ENCODE peak calls at places on chromosome 1, in four cellular contexts. Q is GM13977, Z is activated B cell treated with CpG ODN at 0.5 μM for 24 hours, X is DND-41. N is an unnamed sample.

GRCh38 chr1:36576118-36576517 is 93.4 kb upstream of the CSF3R start:
- DNase-seq in X (peak), Q (peak), Z (peak), N (peak)

GRCh38 chr1:240765732-240766363 is 153.9 kb upstream of the GREM2 start:
- DNase-seq in Q (no peak), Z (no peak), X (no peak), N (no peak)

GRCh38 chr1:31712625-31713024 is 8.8 kb upstream of the COL16A1 start:
- DNase-seq in Q (no peak), X (no peak), Z (no peak), N (no peak)

GRCh38 chr1:29413661-29414060 is 177.3 kb downstream of the PTPRU start:
- DNase-seq in X (no peak), Q (no peak), Z (no peak), N (no peak)

GRCh38 chr1:156065871-156066270 is 4.9 kb downstream of the RAB25 start:
- DNase-seq in X (no peak), Q (no peak), Z (no peak), N (no peak)

GRCh38 chr1:217953922-217954321 is 322.8 kb downstream of the SPATA17 start:
- DNase-seq in X (no peak), Z (no peak), Q (no peak), N (no peak)

GRCh38 chr1:25131794-25132193 is 100.5 kb downstream of the SYF2 start:
- DNase-seq in X (no peak), Q (no peak), Z (no peak), N (no peak)

GRCh38 chr1:96722161-96722908 is 751 bp downstream of the PTBP2 start:
- DNase-seq in Z (no peak), X (peak), Q (peak), N (no peak)

GRCh38 chr1:59593798-59594790 is 220.7 kb upstream of the HOOK1 start:
- DNase-seq in X (no peak), Q (no peak), Z (no peak), N (no peak)

GRCh38 chr1:118113261-118113660 is 71.8 kb downstream of the SPAG17 start:
- DNase-seq in Q (no peak), Z (no peak), X (no peak), N (no peak)

GRCh38 chr1:170537798-170538503 is 6.0 kb downstream of the GORAB start:
- DNase-seq in Q (no peak), Z (no peak), X (no peak), N (no peak)

GRCh38 chr1:64572222-64572900 is 102.4 kb downstream of the CACHD1 start:
- DNase-seq in X (no peak), Z (no peak), Q (no peak), N (no peak)

GRCh38 chr1:17441265-17441992 is 2.0 kb upstream of the RCC2 start:
- DNase-seq in Q (peak), Z (no peak), X (peak), N (no peak)

GRCh38 chr1:193322218-193322617 is 135.8 kb upstream of the B3GALT2 start:
- DNase-seq in Q (no peak), Z (no peak), X (no peak), N (no peak)

GRCh38 chr1:199448641-199449040 is 578.9 kb upstream of the NR5A2 start:
- DNase-seq in Z (no peak), X (no peak), Q (no peak), N (no peak)

GRCh38 chr1:9922342-9922741 is 12.3 kb upstream of the CTNNBIP1 start:
- DNase-seq in X (no peak), Q (no peak), Z (no peak), N (no peak)

GRCh38 chr1:55505326-55505725 is 290.2 kb upstream of the USP24 start:
- DNase-seq in Q (no peak), Z (no peak), X (no peak), N (no peak)

GRCh38 chr1:107454786-107455185 is 313.9 kb downstream of the NTNG1 start:
- DNase-seq in Q (no peak), Z (no peak), X (no peak), N (no peak)

GRCh38 chr1:214416417-214417212 is 134.8 kb downstream of the PTPN14 start:
- DNase-seq in Z (no peak), Q (no peak), X (no peak), N (no peak)

GRCh38 chr1:171245458-171246064 is 2.7 kb upstream of the FMO1 start:
- DNase-seq in X (no peak), Q (peak), Z (no peak), N (no peak)

GRCh38 chr1:79069828-79070227 is 63.3 kb upstream of the ADGRL4 start:
- DNase-seq in Q (no peak), Z (no peak), X (no peak), N (no peak)

GRCh38 chr1:228149341-228150020 is at the start of gene GJC2:
- DNase-seq in Z (no peak), X (no peak), Q (no peak), N (peak)

GRCh38 chr1:47997289-47998200 is at the start of gene TRABD2B:
- DNase-seq in Q (peak), Z (peak), X (peak), N (peak)

GRCh38 chr1:66929999-66930822 is 5.4 kb downstream of the MIER1 start:
- DNase-seq in X (peak), Q (peak), Z (peak), N (peak)

GRCh38 chr1:41900611-41901444 is 17.9 kb downstream of the HIVEP3 start:
- DNase-seq in Q (no peak), Z (no peak), X (peak), N (no peak)

GRCh38 chr1:8880068-8880676 is 1.7 kb upstream of the ENO1 start:
- DNase-seq in X (peak), Q (peak), Z (no peak), N (no peak)

GRCh38 chr1:204560590-204560989 is 44.4 kb downstream of the MDM4 start:
- DNase-seq in X (no peak), Z (no peak), Q (no peak), N (no peak)

GRCh38 chr1:204499511-204500468 is 5.2 kb upstream of the PIK3C2B start:
- DNase-seq in X (no peak), Q (no peak), Z (no peak), N (no peak)

GRCh38 chr1:27353166-27353565 is 11.3 kb downstream of the SYTL1 start:
- DNase-seq in X (no peak), Q (no peak), Z (no peak), N (no peak)

GRCh38 chr1:27348861-27349783 is 7.3 kb downstream of the SYTL1 start:
- DNase-seq in Q (no peak), Z (no peak), X (no peak), N (no peak)

GRCh38 chr1:27351541-27352107 is 9.8 kb downstream of the SYTL1 start:
- DNase-seq in Z (no peak), X (no peak), Q (no peak), N (no peak)

GRCh38 chr1:27349784-27350672 is 8.2 kb downstream of the SYTL1 start:
- DNase-seq in Q (no peak), X (no peak), Z (no peak), N (no peak)

DNA sequence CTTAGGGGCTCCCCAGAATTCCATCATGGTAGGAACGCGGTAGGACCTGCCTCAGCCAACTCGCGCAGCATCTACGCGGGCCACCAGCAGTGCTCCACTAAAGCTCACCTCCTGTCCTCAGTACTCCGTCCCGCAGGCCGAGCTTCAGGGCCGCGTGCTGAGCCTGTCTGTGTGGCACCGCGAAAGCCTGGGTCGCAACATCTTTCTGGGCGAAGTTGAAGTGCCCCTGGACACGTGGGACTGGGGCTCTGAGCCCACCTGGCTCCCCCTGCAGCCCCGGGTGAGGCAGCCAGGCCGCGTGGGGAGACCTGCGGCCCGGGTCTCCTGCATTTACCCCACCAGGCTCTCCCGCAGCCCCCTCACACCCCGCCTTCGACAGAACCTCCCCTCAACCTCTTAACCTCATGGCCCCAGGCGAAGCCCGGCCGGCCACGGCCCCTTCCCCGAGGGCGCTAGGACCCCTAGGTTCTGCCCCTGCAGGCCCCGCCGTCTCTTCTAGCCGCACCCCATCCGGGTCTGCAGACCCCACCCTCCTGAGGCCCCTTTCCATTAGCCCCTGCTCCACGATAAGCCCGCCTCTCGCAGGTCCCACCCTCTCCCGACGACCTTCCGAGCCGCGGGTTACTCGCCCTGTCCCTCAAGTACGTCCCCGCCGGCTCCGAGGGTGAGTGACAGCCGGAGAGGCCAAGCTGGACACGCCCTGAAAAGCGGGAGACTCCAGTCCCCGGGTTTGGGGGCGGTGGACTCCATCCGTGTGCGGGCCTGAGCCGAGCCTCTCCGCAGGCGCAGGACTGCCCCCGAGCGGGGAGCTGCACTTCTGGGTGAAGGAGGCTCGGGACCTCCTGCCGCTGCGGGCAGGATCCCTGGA is 9.1 kb downstream of the SYTL1 start:
- DNase-seq in Q (no peak), X (no peak), Z (no peak), N (no peak)
- TF ChIP-seq CTCF in Q (no peak), X (no peak), Z (no peak), N (no peak)

GRCh38 chr1:85884372-85885035 is 176.3 kb upstream of the ZNHIT6 start:
- DNase-seq in Z (no peak), X (no peak), Q (no peak), N (no peak)
- TF ChIP-seq CTCF in Z (no peak), X (peak), Q (no peak), N (peak)

DNA sequence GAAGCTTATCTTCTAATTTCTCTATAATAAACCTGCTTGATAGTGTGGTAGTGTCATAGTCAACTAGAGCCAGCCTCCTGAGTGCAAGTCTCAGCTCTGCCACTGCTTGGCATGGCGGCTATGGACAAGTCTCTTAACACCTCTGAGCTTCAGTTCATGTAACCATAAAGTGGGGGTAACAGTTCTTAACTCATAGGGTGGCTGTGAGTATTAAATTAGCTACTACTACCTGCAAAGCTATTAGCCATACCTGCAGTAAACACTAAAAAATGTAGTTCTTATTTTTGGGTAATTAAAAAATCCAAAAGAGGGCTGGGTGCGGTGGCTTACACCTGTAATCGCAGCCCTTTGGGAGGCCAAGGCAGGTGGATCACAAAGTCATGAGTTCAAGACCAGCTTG is 2.2 kb upstream of the CDC42 start:
- DNase-seq in Q (no peak), Z (no peak), X (no peak), N (no peak)
- TF ChIP-seq CTCF in Q (no peak), Z (no peak), X (no peak), N (no peak)

DNA sequence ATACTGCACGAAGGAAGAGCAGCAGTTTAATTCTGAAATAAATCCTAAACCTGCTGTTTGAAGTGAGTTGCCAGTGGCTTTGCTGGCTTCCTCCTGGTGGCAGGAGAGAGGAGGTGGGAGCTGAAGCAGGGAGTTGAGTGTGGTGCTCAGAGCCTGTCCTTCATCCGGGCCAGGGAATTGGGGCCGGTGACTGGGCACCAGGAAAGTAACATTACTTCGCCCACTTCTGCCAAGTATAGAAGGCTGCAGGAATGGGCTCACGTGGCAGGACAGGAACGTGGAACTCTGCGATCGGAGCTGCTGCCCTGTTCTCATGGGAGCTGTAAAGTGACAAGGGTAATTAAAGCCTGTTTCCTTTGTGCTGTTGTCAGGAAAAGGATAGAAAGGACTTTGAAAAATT is 8.7 kb downstream of the TOR3A start:
- DNase-seq in X (no peak), Z (no peak), Q (no peak), N (no peak)
- TF ChIP-seq CTCF in X (no peak), Z (no peak), Q (no peak), N (no peak)

N was measured in GM06990.